ENCODE peak calls at places on chromosomes 3 and 15, in ten cellular contexts. One of them, this sample, is unnamed.

GRCh38 chr3:139261754-139262632 is 81.8 kb upstream of the MRPS22 start:
- DNase-seq in AML-193: no peak
- DNase-seq in ELR: no peak
- DNase-seq in activated CD4-positive, alpha-beta T cell treated with anti-CD3 and anti-CD28 coated beads, Interleukin-2, amount 50 U/mL, for 1 hour: no peak
- DNase-seq in CD8-positive, alpha-beta memory T cell: no peak
- DNase-seq in activated T-cell treated with anti-CD3 and anti-CD28 coated beads for 24 hours: no peak
- DNase-seq in astrocyte of the spinal cord: no peak
- DNase-seq in mammary epithelial cell: no peak
- DNase-seq in amniotic stem cell: no peak
- DNase-seq in AG08395: no peak
- DNase-seq in this sample: no peak

GRCh38 chr3:170734737-170735070 is 135.3 kb downstream of the RPL22L1 start:
- DNase-seq in CD8-positive, alpha-beta memory T cell: no peak
- DNase-seq in activated T-cell treated with anti-CD3 and anti-CD28 coated beads for 24 hours: no peak
- DNase-seq in AML-193: no peak
- DNase-seq in AG08395: no peak
- DNase-seq in activated CD4-positive, alpha-beta T cell treated with anti-CD3 and anti-CD28 coated beads, Interleukin-2, amount 50 U/mL, for 1 hour: no peak
- DNase-seq in ELR: no peak
- DNase-seq in astrocyte of the spinal cord: no peak
- DNase-seq in amniotic stem cell: no peak
- DNase-seq in mammary epithelial cell: no peak
- DNase-seq in this sample: no peak

GRCh38 chr15:52066842-52067544 is 45.6 kb downstream of the BCL2L10 start:
- DNase-seq in ELR: no peak
- DNase-seq in astrocyte of the spinal cord: no peak
- DNase-seq in AML-193: no peak
- DNase-seq in AG08395: no peak
- DNase-seq in amniotic stem cell: no peak
- DNase-seq in mammary epithelial cell: no peak
- DNase-seq in activated T-cell treated with anti-CD3 and anti-CD28 coated beads for 24 hours: no peak
- DNase-seq in activated CD4-positive, alpha-beta T cell treated with anti-CD3 and anti-CD28 coated beads, Interleukin-2, amount 50 U/mL, for 1 hour: no peak
- DNase-seq in CD8-positive, alpha-beta memory T cell: no peak
- DNase-seq in this sample: no peak

GRCh38 chr3:146326875-146327543 is 76.1 kb upstream of the PLSCR4 start:
- DNase-seq in AML-193: peak; percentile 40
- DNase-seq in activated T-cell treated with anti-CD3 and anti-CD28 coated beads for 24 hours: no peak
- DNase-seq in astrocyte of the spinal cord: peak; percentile 79
- DNase-seq in ELR: peak; percentile 65
- DNase-seq in activated CD4-positive, alpha-beta T cell treated with anti-CD3 and anti-CD28 coated beads, Interleukin-2, amount 50 U/mL, for 1 hour: no peak
- DNase-seq in amniotic stem cell: peak; percentile 3
- DNase-seq in mammary epithelial cell: peak; percentile 51
- DNase-seq in AG08395: peak; percentile 72
- DNase-seq in CD8-positive, alpha-beta memory T cell: no peak
- DNase-seq in this sample: no peak

GRCh38 chr3:188472331-188472730 is 318.4 kb downstream of the LPP start:
- DNase-seq in mammary epithelial cell: no peak
- DNase-seq in activated T-cell treated with anti-CD3 and anti-CD28 coated beads for 24 hours: no peak
- DNase-seq in ELR: no peak
- DNase-seq in activated CD4-positive, alpha-beta T cell treated with anti-CD3 and anti-CD28 coated beads, Interleukin-2, amount 50 U/mL, for 1 hour: no peak
- DNase-seq in AG08395: no peak
- DNase-seq in AML-193: no peak
- DNase-seq in amniotic stem cell: no peak
- DNase-seq in astrocyte of the spinal cord: peak; percentile 45
- DNase-seq in CD8-positive, alpha-beta memory T cell: no peak
- DNase-seq in this sample: no peak

GRCh38 chr15:100009372-100009771 is 276.1 kb upstream of the LYSMD4 start:
- DNase-seq in activated T-cell treated with anti-CD3 and anti-CD28 coated beads for 24 hours: no peak
- DNase-seq in AML-193: no peak
- DNase-seq in amniotic stem cell: no peak
- DNase-seq in ELR: no peak
- DNase-seq in AG08395: no peak
- DNase-seq in astrocyte of the spinal cord: no peak
- DNase-seq in activated CD4-positive, alpha-beta T cell treated with anti-CD3 and anti-CD28 coated beads, Interleukin-2, amount 50 U/mL, for 1 hour: no peak
- DNase-seq in CD8-positive, alpha-beta memory T cell: no peak
- DNase-seq in mammary epithelial cell: no peak
- DNase-seq in this sample: no peak

GRCh38 chr3:48991851-48992545 is 2.0 kb downstream of the P4HTM start:
- DNase-seq in AG08395: no peak
- DNase-seq in amniotic stem cell: no peak
- DNase-seq in activated CD4-positive, alpha-beta T cell treated with anti-CD3 and anti-CD28 coated beads, Interleukin-2, amount 50 U/mL, for 1 hour: no peak
- DNase-seq in mammary epithelial cell: peak; percentile 26
- DNase-seq in AML-193: no peak
- DNase-seq in ELR: no peak
- DNase-seq in activated T-cell treated with anti-CD3 and anti-CD28 coated beads for 24 hours: no peak
- DNase-seq in CD8-positive, alpha-beta memory T cell: no peak
- DNase-seq in astrocyte of the spinal cord: no peak
- DNase-seq in this sample: no peak

GRCh38 chr3:12135029-12135634 is 23.6 kb downstream of the TIMP4 start:
- DNase-seq in CD8-positive, alpha-beta memory T cell: peak; percentile 41
- DNase-seq in AML-193: peak; percentile 82
- DNase-seq in astrocyte of the spinal cord: peak; percentile 68
- DNase-seq in mammary epithelial cell: peak; percentile 39
- DNase-seq in activated CD4-positive, alpha-beta T cell treated with anti-CD3 and anti-CD28 coated beads, Interleukin-2, amount 50 U/mL, for 1 hour: peak; percentile 53
- DNase-seq in ELR: peak; percentile 65
- DNase-seq in activated T-cell treated with anti-CD3 and anti-CD28 coated beads for 24 hours: peak; percentile 53
- DNase-seq in amniotic stem cell: no peak
- DNase-seq in AG08395: peak; percentile 74
- DNase-seq in this sample: peak; percentile 55

GRCh38 chr3:14549256-14549931 is 9.3 kb upstream of the GRIP2 start:
- DNase-seq in ELR: peak; percentile 54
- DNase-seq in amniotic stem cell: no peak
- DNase-seq in CD8-positive, alpha-beta memory T cell: no peak
- DNase-seq in activated CD4-positive, alpha-beta T cell treated with anti-CD3 and anti-CD28 coated beads, Interleukin-2, amount 50 U/mL, for 1 hour: no peak
- DNase-seq in mammary epithelial cell: no peak
- DNase-seq in activated T-cell treated with anti-CD3 and anti-CD28 coated beads for 24 hours: no peak
- DNase-seq in AML-193: no peak
- DNase-seq in AG08395: peak; percentile 55
- DNase-seq in astrocyte of the spinal cord: no peak
- DNase-seq in this sample: no peak

GRCh38 chr3:55191911-55192787 is 264.3 kb upstream of the LRTM1 start:
- DNase-seq in mammary epithelial cell: peak; percentile 51
- DNase-seq in ELR: peak; percentile 95
- DNase-seq in CD8-positive, alpha-beta memory T cell: no peak
- DNase-seq in AML-193: no peak
- DNase-seq in amniotic stem cell: no peak
- DNase-seq in astrocyte of the spinal cord: peak; percentile 97
- DNase-seq in activated T-cell treated with anti-CD3 and anti-CD28 coated beads for 24 hours: no peak
- DNase-seq in activated CD4-positive, alpha-beta T cell treated with anti-CD3 and anti-CD28 coated beads, Interleukin-2, amount 50 U/mL, for 1 hour: no peak
- DNase-seq in AG08395: peak; percentile 91
- DNase-seq in this sample: no peak

GRCh38 chr3:39323454-39323853 is 6.1 kb upstream of the CCR8 start:
- DNase-seq in AML-193: peak; percentile 65
- DNase-seq in amniotic stem cell: no peak
- DNase-seq in astrocyte of the spinal cord: no peak
- DNase-seq in CD8-positive, alpha-beta memory T cell: no peak
- DNase-seq in mammary epithelial cell: no peak
- DNase-seq in activated CD4-positive, alpha-beta T cell treated with anti-CD3 and anti-CD28 coated beads, Interleukin-2, amount 50 U/mL, for 1 hour: no peak
- DNase-seq in activated T-cell treated with anti-CD3 and anti-CD28 coated beads for 24 hours: no peak
- DNase-seq in AG08395: no peak
- DNase-seq in ELR: no peak
- DNase-seq in this sample: no peak

This sample was measured in stimulated activated CD4-positive, alpha-beta T cell treated with anti-CD3 and anti-CD28 coated beads, Interleukin-15, amount 100 ng/mL, for 48 hours.